ENCODE peak calls at places on chromosomes 12 and 14, in ten cellular contexts. O, Y, G, T, S, X, D, F, A and I are unnamed samples.

GRCh38 chr12:93803408-93803807 is 126.2 kb downstream of the CRADD start:
- DNase-seq in O (no peak), Y (no peak), G (no peak), T (peak; percentile 85), S (no peak), X (no peak), D (peak; percentile 10), F (no peak), A (no peak), I (no peak)

GRCh38 chr12:19916982-19917381 is 451.4 kb upstream of the PDE3A start:
- DNase-seq in O (no peak), Y (no peak), G (no peak), T (no peak), S (no peak), X (no peak), D (no peak), F (no peak), A (no peak), I (no peak)

GRCh38 chr12:73731658-73732057 is 806.0 kb upstream of the ATXN7L3B start:
- DNase-seq in O (no peak), Y (no peak), G (no peak), T (no peak), S (no peak), X (no peak), D (no peak), F (no peak), A (no peak), I (no peak)

GRCh38 chr12:10959777-10960176 is 20.7 kb upstream of the TAS2R14 start:
- DNase-seq in O (no peak), Y (no peak), G (no peak), T (peak; percentile 25), S (no peak), X (no peak), D (no peak), F (no peak), A (no peak), I (no peak)

GRCh38 chr14:91414475-91415342 is 2.9 kb downstream of the CCDC88C start:
- DNase-seq in O (peak; percentile 70), Y (no peak), G (no peak), T (no peak), S (no peak), X (no peak), D (peak; percentile 87), F (no peak), A (no peak), I (no peak)

GRCh38 chr12:64877363-64878004 is 53.0 kb downstream of the TBC1D30 start:
- DNase-seq in O (no peak), Y (no peak), G (no peak), T (peak; percentile 4), S (no peak), X (no peak), D (no peak), F (no peak), A (no peak), I (no peak)

GRCh38 chr14:83689265-83689664 is 1840.7 kb upstream of the FLRT2 start:
- DNase-seq in O (no peak), Y (no peak), G (no peak), T (no peak), S (no peak), X (no peak), D (no peak), F (no peak), A (no peak), I (no peak)

GRCh38 chr14:102911991-102912761 is 10.3 kb upstream of the AMN start:
- DNase-seq in O (no peak), Y (no peak), G (no peak), T (no peak), S (no peak), X (no peak), D (no peak), F (peak; percentile 69), A (no peak), I (no peak)

GRCh38 chr12:15443611-15444010 is 121.3 kb downstream of the PTPRO start:
- DNase-seq in O (no peak), Y (no peak), G (no peak), T (no peak), S (no peak), X (no peak), D (no peak), F (no peak), A (no peak), I (no peak)

GRCh38 chr12:58920102-58920955 is at the start of gene LRIG3:
- DNase-seq in O (peak; percentile 89), Y (peak; percentile 89), G (peak; percentile 85), T (peak; percentile 94), S (peak; percentile 89), X (no peak), D (peak; percentile 92), F (peak; percentile 88), A (peak; percentile 93), I (peak; percentile 41)

GRCh38 chr12:115801826-115802225 is 475.7 kb downstream of the MED13L start:
- DNase-seq in O (no peak), Y (no peak), G (no peak), T (no peak), S (no peak), X (no peak), D (no peak), F (no peak), A (no peak), I (no peak)

GRCh38 chr12:96442906-96443305 is 42.7 kb upstream of the CDK17 start:
- DNase-seq in O (no peak), Y (no peak), G (no peak), T (no peak), S (no peak), X (no peak), D (no peak), F (no peak), A (no peak), I (no peak)

DNA sequence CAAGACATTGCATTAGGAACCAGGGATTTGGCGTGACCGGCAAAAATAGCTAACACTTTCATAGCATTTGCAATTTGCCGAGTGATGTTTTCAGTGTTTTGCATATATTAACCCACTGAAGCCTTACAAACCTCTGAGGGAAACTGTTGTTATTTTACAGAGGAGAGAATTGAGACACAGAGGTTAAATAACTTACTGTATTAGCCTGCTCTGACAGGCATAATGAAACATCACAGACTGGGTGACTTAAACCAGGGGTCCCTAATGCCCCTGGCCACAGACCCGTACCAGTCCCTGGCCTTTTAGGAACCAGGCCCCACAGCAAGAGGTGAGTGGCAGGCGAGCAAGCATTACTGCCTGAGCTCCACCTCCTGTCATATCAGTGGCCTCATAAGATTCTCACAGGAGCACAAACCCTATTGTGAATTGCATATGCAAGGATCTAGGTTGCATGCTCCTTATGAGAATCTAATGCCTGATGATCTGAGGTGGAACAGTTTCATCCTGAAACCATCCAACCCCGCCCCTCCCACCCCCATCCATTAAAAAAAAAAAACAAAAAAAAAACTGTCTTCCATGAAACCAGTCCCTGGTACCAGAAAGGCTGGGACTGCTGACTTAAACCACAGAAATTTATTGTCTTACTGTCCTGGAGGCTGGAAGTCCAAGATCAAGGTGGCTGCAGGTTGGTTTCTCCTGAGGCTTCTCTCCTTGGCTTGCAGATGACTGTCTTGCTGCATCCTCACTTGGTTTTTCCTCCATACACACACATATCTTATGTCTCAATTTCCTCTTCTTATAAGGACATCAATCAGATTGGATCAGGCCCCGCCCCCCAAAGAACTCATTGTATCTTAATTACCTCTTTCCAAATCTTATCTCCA is 235.8 kb downstream of the CHST11 start:
- DNase-seq in O (no peak), Y (no peak), G (no peak), T (no peak), S (no peak), X (no peak), D (no peak), F (no peak), A (no peak), I (no peak)
- H3K4me1 ChIP-seq in O (peaks cover 7% of the 10 kb centered on the region), Y (peaks cover 29% of the 10 kb centered on the region), G (no peaks in the 10 kb centered on the region), T (peaks cover 10% of the 10 kb centered on the region), S (no peaks in the 10 kb centered on the region), X (peaks cover 37% of the 10 kb centered on the region), D (peaks cover 4% of the 10 kb centered on the region), F (peaks cover 27% of the 10 kb centered on the region), A (no peaks in the 10 kb centered on the region), I (no peaks in the 10 kb centered on the region)

GRCh38 chr12:56724660-56724988 is 475 bp downstream of the NACA start:
- DNase-seq in O (peak; percentile 24), Y (no peak), G (no peak), T (no peak), S (no peak), X (no peak), D (peak; percentile 33), F (no peak), A (no peak), I (no peak)

GRCh38 chr12:56722832-56723231 is 2.3 kb downstream of the NACA start:
- DNase-seq in O (no peak), Y (no peak), G (no peak), T (no peak), S (no peak), X (no peak), D (no peak), F (no peak), A (no peak), I (no peak)

GRCh38 chr12:56723889-56724659 is 1.0 kb downstream of the NACA start:
- DNase-seq in O (peak; percentile 18), Y (no peak), G (no peak), T (peak; percentile 86), S (peak; percentile 78), X (no peak), D (peak; percentile 39), F (no peak), A (peak; percentile 65), I (no peak)

GRCh38 chr12:56721721-56722120 is 3.4 kb downstream of the NACA start:
- DNase-seq in O (no peak), Y (no peak), G (no peak), T (no peak), S (no peak), X (no peak), D (no peak), F (no peak), A (no peak), I (no peak)

DNA sequence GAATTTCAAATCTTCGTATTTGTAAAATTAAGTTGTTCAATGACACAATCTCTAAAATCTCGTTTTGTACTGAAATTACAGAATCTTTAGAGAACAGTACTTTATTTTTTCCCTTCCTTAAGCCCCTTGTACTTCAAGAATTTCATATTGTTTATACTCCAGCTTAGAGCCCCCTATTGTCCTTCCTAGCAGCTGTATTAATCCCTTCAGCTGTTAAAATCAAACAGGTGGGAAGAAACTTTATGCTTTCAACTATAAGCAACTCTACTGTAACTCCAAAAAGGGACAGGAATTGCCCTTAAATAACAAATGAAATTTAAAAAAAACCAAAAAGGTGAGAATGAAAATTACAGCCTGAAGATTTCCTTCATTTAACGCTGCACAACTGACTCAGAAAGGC is 1.7 kb downstream of the NACA start:
- DNase-seq in O (no peak), Y (no peak), G (no peak), T (no peak), S (no peak), X (no peak), D (no peak), F (no peak), A (no peak), I (no peak)
- H3K4me1 ChIP-seq in O (peaks cover 53% of the 10 kb centered on the region), Y (peaks cover 60% of the 10 kb centered on the region), G (peaks cover 52% of the 10 kb centered on the region), T (peaks cover 54% of the 10 kb centered on the region), S (peaks cover 59% of the 10 kb centered on the region), X (peaks cover 63% of the 10 kb centered on the region), D (peaks cover 48% of the 10 kb centered on the region), F (peaks cover 50% of the 10 kb centered on the region), A (peaks cover 50% of the 10 kb centered on the region), I (peaks cover 51% of the 10 kb centered on the region)

GRCh38 chr14:95500201-95500681 is 16.2 kb downstream of the SYNE3 start:
- DNase-seq in O (no peak), Y (no peak), G (no peak), T (no peak), S (peak; percentile 12), X (no peak), D (no peak), F (peak; percentile 61), A (no peak), I (no peak)
- H3K4me1 ChIP-seq in O (no peaks in the 10 kb centered on the region), Y (peaks cover 52% of the 10 kb centered on the region), G (peaks cover 9% of the 10 kb centered on the region), T (peaks cover 31% of the 10 kb centered on the region), S (peaks cover 60% of the 10 kb centered on the region), X (peaks cover 33% of the 10 kb centered on the region), D (peaks cover 6% of the 10 kb centered on the region), F (peaks cover 20% of the 10 kb centered on the region), A (peaks cover 34% of the 10 kb centered on the region), I (peaks cover 37% of the 10 kb centered on the region)

GRCh38 chr12:100567945-100568344 is 5.5 kb upstream of the GAS2L3 start:
- DNase-seq in O (no peak), Y (no peak), G (no peak), T (no peak), S (no peak), X (no peak), D (no peak), F (no peak), A (no peak), I (no peak)
- H3K4me1 ChIP-seq in O (no peaks in the 10 kb centered on the region), Y (peaks cover 13% of the 10 kb centered on the region), G (peaks cover 2% of the 10 kb centered on the region), T (no peaks in the 10 kb centered on the region), S (no peaks in the 10 kb centered on the region), X (peaks cover 1% of the 10 kb centered on the region), D (peaks cover 23% of the 10 kb centered on the region), F (no peaks in the 10 kb centered on the region), A (no peaks in the 10 kb centered on the region), I (peaks cover 3% of the 10 kb centered on the region)